ENCODE peak calls at places on chromosome 16, in nine cellular contexts. One of them, this sample, is unnamed.

GRCh38 chr16:73176577-73177013 is 128.7 kb upstream of the ZFHX3 start:
- DNase-seq in OCI-LY7: no peak
- DNase-seq in AG04449: peak; percentile 90
- DNase-seq in type B pancreatic cell: no peak
- DNase-seq in HFFc6: peak; percentile 92
- DNase-seq in neural progenitor cell: peak; percentile 27
- DNase-seq in AG04450: peak; percentile 70
- DNase-seq in B cell: no peak
- DNase-seq in ovary: no peak
- DNase-seq in this sample: no peak

GRCh38 chr16:75011634-75012307 is 12.9 kb downstream of the ZNRF1 start:
- DNase-seq in OCI-LY7: no peak
- DNase-seq in type B pancreatic cell: no peak
- DNase-seq in ovary: no peak
- DNase-seq in HFFc6: peak; percentile 78
- DNase-seq in neural progenitor cell: no peak
- DNase-seq in AG04449: peak; percentile 67
- DNase-seq in AG04450: peak; percentile 51
- DNase-seq in B cell: no peak
- DNase-seq in this sample: no peak

GRCh38 chr16:30741461-30741914 is 6.7 kb upstream of the PHKG2 start:
- DNase-seq in OCI-LY7: no peak
- DNase-seq in type B pancreatic cell: no peak
- DNase-seq in AG04450: peak; percentile 70
- DNase-seq in AG04449: peak; percentile 63
- DNase-seq in B cell: no peak
- DNase-seq in neural progenitor cell: no peak
- DNase-seq in HFFc6: peak; percentile 86
- DNase-seq in ovary: no peak
- DNase-seq in this sample: no peak

GRCh38 chr16:67886387-67886786 is 1.7 kb downstream of the NRN1L start:
- DNase-seq in neural progenitor cell: no peak
- DNase-seq in B cell: no peak
- DNase-seq in HFFc6: no peak
- DNase-seq in AG04449: no peak
- DNase-seq in type B pancreatic cell: no peak
- DNase-seq in AG04450: no peak
- DNase-seq in OCI-LY7: no peak
- DNase-seq in ovary: no peak
- DNase-seq in this sample: no peak

GRCh38 chr16:79114759-79115158 is 485.8 kb downstream of the MAF start:
- DNase-seq in type B pancreatic cell: no peak
- DNase-seq in HFFc6: no peak
- DNase-seq in AG04449: no peak
- DNase-seq in B cell: no peak
- DNase-seq in neural progenitor cell: no peak
- DNase-seq in OCI-LY7: no peak
- DNase-seq in ovary: no peak
- DNase-seq in AG04450: no peak
- DNase-seq in this sample: no peak

GRCh38 chr16:48526058-48526957 is 83.7 kb downstream of the N4BP1 start:
- DNase-seq in type B pancreatic cell: no peak
- DNase-seq in AG04449: no peak
- DNase-seq in OCI-LY7: peak; percentile 58
- DNase-seq in HFFc6: no peak
- DNase-seq in AG04450: no peak
- DNase-seq in neural progenitor cell: peak; percentile 55
- DNase-seq in B cell: no peak
- DNase-seq in ovary: no peak
- DNase-seq in this sample: no peak

GRCh38 chr16:22188595-22189442 is 17.3 kb upstream of the EEF2K start:
- DNase-seq in type B pancreatic cell: no peak
- DNase-seq in B cell: peak; percentile 63
- DNase-seq in ovary: peak; percentile 59
- DNase-seq in neural progenitor cell: peak; percentile 87
- DNase-seq in OCI-LY7: peak; percentile 88
- DNase-seq in AG04449: peak; percentile 83
- DNase-seq in HFFc6: peak; percentile 82
- DNase-seq in AG04450: peak; percentile 86
- DNase-seq in this sample: peak; percentile 65

GRCh38 chr16:89324056-89325010 is 106.8 kb downstream of the ZNF778 start:
- DNase-seq in HFFc6: peak; percentile 73
- DNase-seq in type B pancreatic cell: no peak
- DNase-seq in ovary: no peak
- DNase-seq in B cell: no peak
- DNase-seq in AG04450: no peak
- DNase-seq in neural progenitor cell: no peak
- DNase-seq in AG04449: no peak
- DNase-seq in OCI-LY7: no peak
- DNase-seq in this sample: no peak

GRCh38 chr16:56303880-56304279 is 112.6 kb downstream of the GNAO1 start:
- DNase-seq in ovary: no peak
- DNase-seq in B cell: no peak
- DNase-seq in neural progenitor cell: no peak
- DNase-seq in AG04449: no peak
- DNase-seq in type B pancreatic cell: no peak
- DNase-seq in HFFc6: no peak
- DNase-seq in OCI-LY7: no peak
- DNase-seq in AG04450: no peak
- DNase-seq in this sample: no peak

GRCh38 chr16:64150193-64150592 is 971.7 kb downstream of the CDH11 start:
- DNase-seq in type B pancreatic cell: no peak
- DNase-seq in OCI-LY7: no peak
- DNase-seq in HFFc6: no peak
- DNase-seq in neural progenitor cell: no peak
- DNase-seq in AG04449: no peak
- DNase-seq in AG04450: no peak
- DNase-seq in B cell: no peak
- DNase-seq in ovary: no peak
- DNase-seq in this sample: no peak

GRCh38 chr16:8955828-8956227 is 7.9 kb downstream of the USP7 start:
- DNase-seq in AG04450: no peak
- DNase-seq in AG04449: no peak
- DNase-seq in B cell: no peak
- DNase-seq in HFFc6: no peak
- DNase-seq in type B pancreatic cell: no peak
- DNase-seq in ovary: no peak
- DNase-seq in neural progenitor cell: no peak
- DNase-seq in OCI-LY7: no peak
- DNase-seq in this sample: no peak

GRCh38 chr16:8958344-8958808 is 5.3 kb downstream of the USP7 start:
- DNase-seq in type B pancreatic cell: no peak
- DNase-seq in neural progenitor cell: peak; percentile 32
- DNase-seq in AG04450: no peak
- DNase-seq in ovary: no peak
- DNase-seq in AG04449: no peak
- DNase-seq in OCI-LY7: peak; percentile 33
- DNase-seq in B cell: no peak
- DNase-seq in HFFc6: peak; percentile 66
- DNase-seq in this sample: no peak

GRCh38 chr16:8957509-8958157 is 6.1 kb downstream of the USP7 start:
- DNase-seq in AG04450: no peak
- DNase-seq in HFFc6: no peak
- DNase-seq in ovary: no peak
- DNase-seq in type B pancreatic cell: no peak
- DNase-seq in AG04449: no peak
- DNase-seq in OCI-LY7: no peak
- DNase-seq in neural progenitor cell: no peak
- DNase-seq in B cell: no peak
- DNase-seq in this sample: no peak

GRCh38 chr16:8957061-8957392 is 6.7 kb downstream of the USP7 start:
- DNase-seq in neural progenitor cell: no peak
- DNase-seq in ovary: no peak
- DNase-seq in AG04449: no peak
- DNase-seq in B cell: no peak
- DNase-seq in type B pancreatic cell: no peak
- DNase-seq in OCI-LY7: no peak
- DNase-seq in HFFc6: no peak
- DNase-seq in AG04450: no peak
- DNase-seq in this sample: no peak

GRCh38 chr16:8956265-8957060 is 7.2 kb downstream of the USP7 start:
- DNase-seq in neural progenitor cell: no peak
- DNase-seq in AG04449: no peak
- DNase-seq in OCI-LY7: no peak
- DNase-seq in ovary: no peak
- DNase-seq in B cell: no peak
- DNase-seq in HFFc6: no peak
- DNase-seq in type B pancreatic cell: no peak
- DNase-seq in AG04450: no peak
- DNase-seq in this sample: no peak
- TF ChIP-seq CTCF in neural progenitor cell: no peak
- TF ChIP-seq CTCF in AG04449: no peak
- TF ChIP-seq CTCF in OCI-LY7: no peak
- TF ChIP-seq CTCF in ovary: no peak
- TF ChIP-seq CTCF in B cell: no peak
- TF ChIP-seq CTCF in HFFc6: no peak
- TF ChIP-seq CTCF in type B pancreatic cell: no peak
- TF ChIP-seq CTCF in AG04450: no peak
- TF ChIP-seq CTCF in this sample: no peak

GRCh38 chr16:69709456-69710084 is 16.8 kb downstream of the NQO1 start:
- DNase-seq in ovary: no peak
- DNase-seq in HFFc6: peak; percentile 64
- DNase-seq in AG04450: no peak
- DNase-seq in B cell: peak; percentile 35
- DNase-seq in type B pancreatic cell: no peak
- DNase-seq in OCI-LY7: peak; percentile 78
- DNase-seq in neural progenitor cell: peak; percentile 77
- DNase-seq in AG04449: no peak
- DNase-seq in this sample: no peak
- TF ChIP-seq CTCF in ovary: peak; percentile 78
- TF ChIP-seq CTCF in HFFc6: peak; percentile 89
- TF ChIP-seq CTCF in AG04450: peak; percentile 60
- TF ChIP-seq CTCF in B cell: peak; percentile 85
- TF ChIP-seq CTCF in type B pancreatic cell: peak; percentile 83
- TF ChIP-seq CTCF in OCI-LY7: peak; percentile 97
- TF ChIP-seq CTCF in neural progenitor cell: peak; percentile 80
- TF ChIP-seq CTCF in AG04449: peak; percentile 39
- TF ChIP-seq CTCF in this sample: peak; percentile 74

GRCh38 chr16:907819-908218 is 63.0 kb downstream of the LMF1 start:
- DNase-seq in ovary: no peak
- DNase-seq in AG04449: no peak
- DNase-seq in neural progenitor cell: no peak
- DNase-seq in B cell: no peak
- DNase-seq in OCI-LY7: no peak
- DNase-seq in AG04450: no peak
- DNase-seq in type B pancreatic cell: no peak
- DNase-seq in HFFc6: no peak
- DNase-seq in this sample: no peak
- TF ChIP-seq CTCF in ovary: no peak
- TF ChIP-seq CTCF in AG04449: no peak
- TF ChIP-seq CTCF in neural progenitor cell: no peak
- TF ChIP-seq CTCF in B cell: no peak
- TF ChIP-seq CTCF in OCI-LY7: no peak
- TF ChIP-seq CTCF in AG04450: no peak
- TF ChIP-seq CTCF in type B pancreatic cell: no peak
- TF ChIP-seq CTCF in HFFc6: no peak
- TF ChIP-seq CTCF in this sample: no peak

DNA sequence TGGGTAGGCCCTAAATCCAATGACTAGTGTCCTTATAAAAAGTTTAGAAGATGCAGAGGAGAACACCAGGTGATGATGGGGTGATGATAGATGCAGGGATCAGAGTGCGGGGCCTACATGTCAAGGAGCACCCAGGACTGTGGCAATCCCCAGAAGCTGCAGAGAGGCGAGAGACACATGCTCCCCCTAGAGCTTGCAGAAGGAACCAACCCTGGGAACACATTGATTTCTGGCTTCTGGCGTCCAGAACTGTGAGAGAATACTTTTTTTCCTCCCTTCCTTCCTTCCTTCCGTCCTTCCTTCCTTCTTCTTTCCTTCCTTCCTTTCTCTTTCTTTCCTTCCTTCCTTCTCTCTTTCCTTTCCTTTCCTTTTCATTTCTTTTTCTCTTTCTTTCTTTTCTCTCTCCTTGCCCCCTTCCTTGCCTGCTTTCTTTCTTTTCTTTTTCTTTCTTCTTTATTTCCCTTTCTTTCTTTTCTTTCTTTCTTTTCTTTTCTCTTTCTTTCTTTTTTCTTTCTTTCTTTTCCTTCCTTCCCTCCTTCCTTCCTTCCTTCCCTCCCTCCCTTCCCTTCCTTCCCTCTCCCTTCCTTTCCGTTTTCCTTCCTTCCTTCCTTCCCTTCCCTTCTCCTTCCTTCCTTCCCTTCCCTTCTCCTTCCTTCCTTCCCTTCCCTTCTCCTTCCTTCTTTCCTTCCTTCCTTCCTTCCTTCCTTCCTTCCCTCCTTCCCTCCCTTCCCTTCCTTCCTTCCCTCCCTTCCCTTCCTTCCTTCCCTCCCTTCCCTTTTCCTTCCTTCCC is 134.3 kb downstream of the HAPSTR1 start:
- DNase-seq in B cell: no peak
- DNase-seq in OCI-LY7: peak; percentile 39
- DNase-seq in HFFc6: no peak
- DNase-seq in AG04449: no peak
- DNase-seq in AG04450: no peak
- DNase-seq in ovary: no peak
- DNase-seq in type B pancreatic cell: no peak
- DNase-seq in neural progenitor cell: peak; percentile 62
- DNase-seq in this sample: no peak
- TF ChIP-seq CTCF in B cell: no peak
- TF ChIP-seq CTCF in OCI-LY7: peak; percentile 64
- TF ChIP-seq CTCF in HFFc6: peak; percentile 54
- TF ChIP-seq CTCF in AG04449: peak; percentile 18
- TF ChIP-seq CTCF in AG04450: peak; percentile 41
- TF ChIP-seq CTCF in ovary: no peak
- TF ChIP-seq CTCF in type B pancreatic cell: peak; percentile 67
- TF ChIP-seq CTCF in neural progenitor cell: peak; percentile 67
- TF ChIP-seq CTCF in this sample: no peak

GRCh38 chr16:25751230-25751629 is 59.5 kb downstream of the HS3ST4 start:
- DNase-seq in neural progenitor cell: no peak
- DNase-seq in AG04449: no peak
- DNase-seq in ovary: no peak
- DNase-seq in type B pancreatic cell: no peak
- DNase-seq in OCI-LY7: no peak
- DNase-seq in AG04450: no peak
- DNase-seq in HFFc6: no peak
- DNase-seq in B cell: no peak
- DNase-seq in this sample: no peak
- TF ChIP-seq CTCF in neural progenitor cell: no peak
- TF ChIP-seq CTCF in AG04449: no peak
- TF ChIP-seq CTCF in ovary: no peak
- TF ChIP-seq CTCF in type B pancreatic cell: no peak
- TF ChIP-seq CTCF in OCI-LY7: no peak
- TF ChIP-seq CTCF in AG04450: no peak
- TF ChIP-seq CTCF in HFFc6: no peak
- TF ChIP-seq CTCF in B cell: no peak
- TF ChIP-seq CTCF in this sample: no peak

This sample was measured in mesothelial cell of epicardium.